ENCODE peak calls at places on chromosomes 11 and 22, in seven cellular contexts. Z is transverse colon, X is PC-3, C is ascending aorta, S is tibial nerve, R is WERI-Rb-1, D is brain microvascular endothelial cell. J is an unnamed sample. For H3K36me3 and H3K27me3, the result is how much of the 10 kb centered on the place peaks cover.

GRCh38 chr22:21659864-21660525 is 5.8 kb upstream of the PPIL2 start:
- DNase-seq in Z (no peak), X (no peak), C (no peak), S (no peak), R (no peak), D (no peak), J (no peak)

GRCh38 chr22:37351268-37351667 is 69.0 kb downstream of the CYTH4 start:
- DNase-seq in Z (no peak), X (no peak), C (no peak), S (no peak), R (no peak), D (no peak), J (no peak)

GRCh38 chr11:131867457-131868257 is 497.2 kb downstream of the NTM start:
- DNase-seq in Z (peak), X (peak), C (no peak), S (peak), R (peak), D (peak), J (peak)

GRCh38 chr11:12042215-12042676 is 33.8 kb upstream of the DKK3 start:
- DNase-seq in Z (no peak), X (peak), C (no peak), S (no peak), R (no peak), D (peak), J (no peak)

GRCh38 chr22:21044931-21045584 is 688 bp upstream of the LRRC74B start:
- DNase-seq in Z (no peak), X (peak), C (no peak), S (no peak), R (no peak), D (peak), J (no peak)

GRCh38 chr11:70662691-70663098 is 264.4 kb downstream of the CTTN start:
- DNase-seq in Z (no peak), X (no peak), C (no peak), S (no peak), R (no peak), D (no peak), J (no peak)

GRCh38 chr22:47000888-47001287 is 238.4 kb downstream of the TBC1D22A start:
- DNase-seq in Z (no peak), X (no peak), C (no peak), S (no peak), R (no peak), D (no peak), J (no peak)

GRCh38 chr11:57974830-57975229 is 48.9 kb upstream of the OR9Q1 start:
- DNase-seq in Z (no peak), X (no peak), C (no peak), S (no peak), R (no peak), D (no peak), J (no peak)

GRCh38 chr11:75547617-75548054 is 14.4 kb upstream of the SERPINH1 start:
- DNase-seq in Z (peak), X (peak), C (no peak), S (peak), R (peak), D (no peak), J (peak)

GRCh38 chr11:27495710-27496300 is 10.8 kb downstream of the LIN7C start:
- DNase-seq in Z (no peak), X (no peak), C (no peak), S (no peak), R (peak), D (no peak), J (no peak)

GRCh38 chr22:38187413-38188212 is 6.0 kb upstream of the PLA2G6 start:
- DNase-seq in Z (no peak), X (peak), C (no peak), S (no peak), R (no peak), D (no peak), J (peak)

GRCh38 chr11:66020618-66021357 is 5.5 kb downstream of the CATSPER1 start:
- DNase-seq in Z (peak), X (peak), C (no peak), S (no peak), R (no peak), D (peak), J (peak)

GRCh38 chr22:41697126-41697775 is 2.1 kb upstream of the MEI1 start:
- DNase-seq in Z (peak), X (peak), C (peak), S (peak), R (peak), D (peak), J (peak)

GRCh38 chr22:36658900-36659299 is 44.7 kb downstream of the CACNG2 start:
- DNase-seq in Z (no peak), X (peak), C (no peak), S (no peak), R (no peak), D (no peak), J (no peak)

GRCh38 chr11:75589933-75590332 is 27.9 kb downstream of the SERPINH1 start:
- DNase-seq in Z (no peak), X (no peak), C (no peak), S (no peak), R (no peak), D (no peak), J (no peak)

GRCh38 chr11:2259897-2260451 is 10.4 kb downstream of the ASCL2 start:
- DNase-seq in Z (no peak), X (no peak), C (no peak), S (no peak), R (no peak), D (no peak), J (no peak)

GRCh38 chr11:118789501-118790356 is 1.2 kb downstream of the DDX6 start:
- DNase-seq in Z (no peak), X (peak), C (no peak), S (peak), R (no peak), D (peak), J (no peak)

GRCh38 chr11:115505165-115505564 is 950 bp upstream of the CADM1 start:
- DNase-seq in Z (no peak), X (no peak), C (no peak), S (no peak), R (no peak), D (no peak), J (no peak)

GRCh38 chr11:91749231-91749630 is 475.4 kb upstream of the FAT3 start:
- DNase-seq in Z (no peak), X (peak), C (no peak), S (no peak), R (no peak), D (no peak), J (no peak)

GRCh38 chr11:84901986-84902385 is 725.2 kb downstream of the DLG2 start:
- DNase-seq in Z (no peak), X (no peak), C (no peak), S (peak), R (no peak), D (no peak), J (no peak)

GRCh38 chr22:50477923-50478322 is 3.1 kb upstream of the SBF1 start:
- DNase-seq in Z (no peak), X (no peak), C (no peak), S (no peak), R (no peak), D (no peak), J (no peak)

GRCh38 chr11:64694821-64695365 is 28.1 kb downstream of the NRXN2 start:
- DNase-seq in Z (no peak), X (no peak), C (no peak), S (no peak), R (peak), D (no peak), J (no peak)

GRCh38 chr11:40170076-40170475 is 1289.4 kb downstream of the LRRC4C start:
- DNase-seq in Z (no peak), X (no peak), C (no peak), S (no peak), R (no peak), D (no peak), J (no peak)

GRCh38 chr22:36220457-36220921 is 18.8 kb downstream of the APOL2 start:
- DNase-seq in Z (no peak), X (peak), C (no peak), S (peak), R (no peak), D (peak), J (no peak)

GRCh38 chr22:42437488-42438292 is 5.5 kb upstream of the NFAM1 start:
- DNase-seq in Z (peak), X (peak), C (no peak), S (peak), R (peak), D (peak), J (peak)

GRCh38 chr11:3836903-3837302 is 3.9 kb downstream of the RHOG start:
- DNase-seq in Z (peak), X (no peak), C (no peak), S (no peak), R (no peak), D (no peak), J (peak)

GRCh38 chr11:107331728-107332127 is 125.9 kb downstream of the CWF19L2 start:
- DNase-seq in Z (no peak), X (no peak), C (no peak), S (no peak), R (no peak), D (no peak), J (no peak)

GRCh38 chr22:50225200-50225969 is 19.4 kb downstream of the TUBGCP6 start:
- DNase-seq in Z (no peak), X (no peak), C (no peak), S (no peak), R (no peak), D (no peak), J (no peak)

GRCh38 chr11:12862761-12863469 is 146.2 kb upstream of the RASSF10 start:
- DNase-seq in Z (peak), X (no peak), C (no peak), S (peak), R (no peak), D (peak), J (no peak)

GRCh38 chr11:115501895-115502589 is 2.2 kb downstream of the CADM1 start:
- DNase-seq in Z (no peak), X (no peak), C (no peak), S (no peak), R (no peak), D (no peak), J (no peak)

GRCh38 chr11:64263021-64263946 is 12.0 kb downstream of the PLCB3 start:
- DNase-seq in Z (no peak), X (no peak), C (no peak), S (no peak), R (no peak), D (peak), J (no peak)

GRCh38 chr11:134235399-134235798 is 10.9 kb downstream of the VPS26B start:
- DNase-seq in Z (no peak), X (no peak), C (no peak), S (no peak), R (no peak), D (no peak), J (no peak)

GRCh38 chr11:111303476-111303875 is 5.1 kb downstream of the POU2AF3 start:
- DNase-seq in Z (peak), X (peak), C (no peak), S (no peak), R (no peak), D (no peak), J (peak)

GRCh38 chr11:78414321-78415051 is 3.1 kb downstream of the GAB2 start:
- DNase-seq in Z (no peak), X (peak), C (no peak), S (no peak), R (no peak), D (no peak), J (no peak)

GRCh38 chr11:22461626-22462025 is 123.4 kb downstream of the SLC17A6 start:
- DNase-seq in Z (no peak), X (no peak), C (no peak), S (no peak), R (no peak), D (no peak), J (no peak)

GRCh38 chr11:116605543-116605942 is 167.2 kb downstream of the BUD13 start:
- DNase-seq in Z (peak), X (peak), C (no peak), S (no peak), R (peak), D (peak), J (peak)

GRCh38 chr22:17994424-17995108 is 29.8 kb downstream of the MICAL3 start:
- DNase-seq in Z (no peak), X (no peak), C (no peak), S (no peak), R (no peak), D (no peak), J (no peak)

GRCh38 chr22:40525250-40525884 is 111.2 kb downstream of the MRTFA start:
- DNase-seq in Z (peak), X (peak), C (no peak), S (peak), R (peak), D (peak), J (peak)

GRCh38 chr11:291281-292210 is 2.6 kb downstream of the PGGHG start:
- DNase-seq in Z (peak), X (no peak), C (no peak), S (no peak), R (no peak), D (no peak), J (no peak)

DNA sequence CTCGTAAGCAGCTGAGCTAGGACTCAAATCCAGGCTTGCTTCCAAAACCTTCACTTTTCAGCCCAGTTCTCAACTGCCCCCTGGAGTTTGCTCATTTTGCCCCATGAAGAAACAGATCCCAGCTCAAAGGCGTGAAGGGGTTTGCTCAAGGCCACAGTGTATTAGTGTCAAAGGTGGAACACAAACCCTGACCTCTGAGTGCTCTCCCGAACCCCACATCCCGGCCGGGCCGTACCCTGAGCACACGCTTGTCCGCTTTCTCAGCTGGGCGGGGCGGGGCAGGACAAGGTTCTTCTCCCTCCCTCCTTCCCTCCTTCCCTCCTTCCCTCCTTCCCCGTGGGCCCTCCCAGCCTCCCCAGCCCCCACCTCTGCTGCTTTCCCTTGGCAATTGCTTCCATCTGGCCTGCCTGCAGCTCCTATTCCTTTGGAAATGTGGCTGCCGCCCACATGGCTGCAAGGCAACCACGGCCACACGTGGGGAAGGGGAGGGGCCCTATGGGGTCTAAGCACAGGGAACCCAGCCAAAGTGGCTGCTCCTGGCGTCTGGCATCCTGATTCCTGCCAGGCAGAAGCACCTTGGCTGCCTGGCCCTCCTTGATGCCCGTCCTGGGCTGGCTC is 4.1 kb downstream of the ST3GAL4 start:
- DNase-seq in Z (peak), X (no peak), C (no peak), S (peak), R (peak), D (no peak), J (no peak)
- TF ChIP-seq CTCF in Z (no peak), X (no peak), C (no peak), S (no peak), R (no peak), D (peak), J (no peak)

DNA sequence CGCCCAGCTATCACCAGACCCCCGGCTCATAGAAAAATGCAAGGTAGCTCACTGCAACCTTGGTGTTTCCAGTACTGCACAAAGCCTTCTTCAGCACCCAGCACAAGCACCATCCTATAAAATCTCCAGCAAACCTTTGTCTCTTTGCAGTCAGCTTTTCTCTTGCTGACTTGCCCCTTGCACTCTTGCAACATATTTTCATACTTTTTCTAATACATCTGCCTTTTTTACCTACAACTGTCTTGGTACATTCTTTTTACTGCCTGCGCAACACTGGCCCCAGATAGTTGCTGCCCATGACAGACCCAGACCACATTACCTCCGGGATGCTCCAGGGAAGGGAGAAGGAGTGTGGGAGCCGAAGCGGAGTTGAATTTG is 142.4 kb downstream of the MPPED1 start:
- DNase-seq in Z (no peak), X (no peak), C (no peak), S (no peak), R (no peak), D (no peak), J (no peak)
- H3K36me3 ChIP-seq in Z (under half), X (under half), C (under half), S (under half), R (under half), D (under half), J (under half)

DNA sequence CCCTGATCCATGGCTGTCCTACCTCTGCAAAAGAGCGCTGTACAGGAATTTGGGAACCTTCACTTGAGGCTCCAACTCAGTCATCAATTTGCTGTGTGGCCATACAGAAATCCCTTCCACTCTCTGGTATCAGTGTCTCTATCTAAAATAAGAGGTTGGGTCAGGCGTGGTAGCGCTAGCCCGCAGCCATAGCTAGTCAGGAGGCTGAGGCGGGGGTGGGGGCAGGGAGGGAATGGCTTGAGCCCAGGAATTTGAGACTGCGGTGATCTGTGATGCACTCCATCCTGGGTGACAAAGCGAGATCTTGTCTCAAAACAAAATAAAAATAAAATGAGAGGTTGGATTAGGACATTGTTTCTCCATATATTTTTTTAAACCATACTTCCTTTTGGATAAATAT is 87.3 kb downstream of the PLEKHA7 start:
- DNase-seq in Z (no peak), X (no peak), C (no peak), S (no peak), R (no peak), D (no peak), J (no peak)
- H3K27me3 ChIP-seq in Z (under half), X (under half), C (under half), S (under half), R (under half), D (under half), J (under half)

GRCh38 chr11:61509058-61510029 is 795 bp downstream of the LRRC10B start:
- DNase-seq in Z (peak), X (peak), C (no peak), S (no peak), R (peak), D (peak), J (peak)
- TF ChIP-seq CTCF in Z (peak), X (peak), C (peak), S (peak), R (peak), D (peak), J (peak)

DNA sequence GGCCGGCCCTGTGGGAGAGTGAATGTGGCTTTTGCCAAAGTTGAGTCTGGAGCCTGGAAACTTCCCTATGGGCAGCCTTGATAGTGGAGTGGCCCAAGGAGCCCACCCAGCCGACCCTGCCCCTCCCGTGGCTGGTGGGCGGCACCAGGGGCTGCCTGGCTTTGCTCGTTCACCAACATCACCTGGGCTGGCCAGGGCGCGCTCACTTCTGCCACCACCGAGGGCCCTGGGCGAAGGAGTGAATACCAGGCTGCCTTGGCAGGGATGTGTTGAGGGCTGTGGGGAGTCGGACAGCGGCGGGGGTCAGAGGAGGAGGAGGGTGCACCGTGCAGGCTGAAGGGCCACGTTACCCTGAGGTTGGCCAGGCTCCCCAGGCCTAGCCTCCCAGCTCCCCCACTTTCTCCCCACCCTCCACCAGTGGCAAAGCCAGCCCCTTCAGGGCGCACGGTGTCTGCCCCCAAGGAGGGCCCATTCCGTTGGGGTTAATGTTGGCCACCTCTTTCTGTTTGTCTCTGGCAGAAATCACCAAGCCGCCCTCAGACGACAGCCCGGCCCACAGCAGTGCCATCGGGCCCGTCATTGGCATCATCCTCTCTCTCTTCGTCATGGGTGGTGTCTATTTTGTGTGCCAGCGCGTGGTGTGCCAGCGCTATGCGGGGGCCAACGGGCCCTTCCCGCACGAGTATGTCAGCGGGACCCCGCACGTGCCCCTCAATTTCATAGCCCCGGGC is 22.5 kb upstream of the PPP6R3 start:
- DNase-seq in Z (no peak), X (no peak), C (no peak), S (no peak), R (no peak), D (no peak), J (no peak)
- H3K36me3 ChIP-seq in Z (under half), X (under half), C (half or more), S (under half), R (under half), D (under half), J (half or more)

GRCh38 chr22:27186643-27187042 is 529.3 kb downstream of the MIAT start:
- DNase-seq in Z (no peak), X (no peak), C (no peak), S (no peak), R (no peak), D (no peak), J (no peak)
- H3K27me3 ChIP-seq in Z (under half), X (under half), C (under half), S (under half), R (under half), D (under half), J (under half)

DNA sequence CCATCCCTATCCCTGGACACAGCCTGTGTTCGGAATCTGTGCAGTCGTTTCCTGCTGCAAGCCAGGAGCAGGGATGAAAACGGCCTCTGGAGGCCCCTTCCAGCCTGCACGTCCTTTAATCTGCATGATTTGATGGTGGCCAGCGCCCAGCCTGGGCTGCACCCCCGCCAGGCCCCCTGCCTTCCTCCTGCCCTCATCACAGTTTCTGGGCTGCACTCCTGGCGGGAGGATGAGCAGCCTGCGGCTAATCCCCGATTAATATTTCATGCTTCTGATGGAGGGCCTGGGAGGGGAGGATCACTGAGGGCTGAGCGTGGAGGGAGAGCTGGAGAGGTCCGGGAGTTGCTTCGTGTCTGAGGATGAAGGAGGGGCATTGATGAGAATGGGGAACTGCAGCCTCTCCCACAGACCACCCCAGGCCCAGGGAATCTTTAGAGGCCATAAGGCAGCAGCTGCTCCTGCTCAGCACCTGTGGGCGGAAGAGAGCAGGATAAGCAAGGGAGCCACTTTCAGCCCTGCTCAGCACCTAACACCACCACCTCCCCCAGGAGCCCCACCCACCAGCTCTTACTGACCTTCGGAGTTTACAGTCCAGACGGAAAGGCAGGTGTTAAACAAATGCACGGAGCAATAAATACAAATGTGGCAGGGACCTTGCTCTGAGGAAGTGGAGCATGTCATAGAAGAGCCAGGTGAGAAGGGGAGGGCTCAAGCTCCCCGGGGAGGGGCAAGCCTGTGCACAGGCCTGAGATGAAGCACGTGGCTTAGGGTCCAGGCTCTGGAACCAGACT is 135.0 kb upstream of the NECTIN1 start:
- DNase-seq in Z (peak), X (no peak), C (no peak), S (no peak), R (peak), D (no peak), J (no peak)
- TF ChIP-seq CTCF in Z (peak), X (no peak), C (no peak), S (no peak), R (peak), D (no peak), J (no peak)

J was measured in stomach.